ENCODE peak calls at places on chromosomes 1 and 21, in four cellular contexts. F, K, H and V are unnamed samples.

GRCh38 chr1:204288061-204288588 is 71.6 kb downstream of the PLEKHA6 start:
- DNase-seq in F (peak), H (no peak), K (peak), V (peak)

GRCh38 chr1:215992620-215993019 is 425.5 kb downstream of the KCTD3 start:
- DNase-seq in H (no peak), F (no peak), K (peak), V (peak)

GRCh38 chr1:155277896-155278688 is 829 bp downstream of the HCN3 start:
- DNase-seq in H (no peak), K (peak), F (peak), V (peak)

GRCh38 chr1:48873944-48874343 is 97.3 kb upstream of the BEND5 start:
- DNase-seq in H (no peak), F (no peak), K (no peak), V (no peak)

GRCh38 chr1:95230768-95231191 is 3.2 kb upstream of the RWDD3 start:
- DNase-seq in K (peak), F (no peak), H (no peak), V (no peak)

GRCh38 chr1:41455479-41456271 is 28.8 kb downstream of the EDN2 start:
- DNase-seq in F (no peak), K (no peak), H (no peak), V (no peak)

GRCh38 chr1:239244084-239244483 is 142.3 kb upstream of the CHRM3 start:
- DNase-seq in F (no peak), H (no peak), K (no peak), V (no peak)

GRCh38 chr1:233172201-233172600 is 123.3 kb downstream of the PCNX2 start:
- DNase-seq in H (no peak), F (no peak), K (peak), V (no peak)

GRCh38 chr21:23853796-23854379 is 1753.4 kb downstream of the MRPL39 start:
- DNase-seq in K (no peak), H (no peak), F (peak), V (peak)

GRCh38 chr1:36284517-36284916 is 21.7 kb upstream of the SH3D21 start:
- DNase-seq in F (no peak), K (no peak), H (no peak), V (no peak)

GRCh38 chr1:225863167-225863566 is 19.0 kb downstream of the TMEM63A start:
- DNase-seq in H (no peak), K (no peak), F (no peak), V (no peak)

GRCh38 chr21:25966308-25966707 is 204.3 kb downstream of the APP start:
- DNase-seq in F (no peak), K (no peak), H (no peak), V (no peak)

GRCh38 chr21:25964009-25964408 is 206.6 kb downstream of the APP start:
- DNase-seq in K (no peak), F (no peak), H (no peak), V (no peak)

GRCh38 chr21:25967566-25968438 is 202.8 kb downstream of the APP start:
- DNase-seq in F (no peak), K (no peak), H (peak), V (no peak)

GRCh38 chr21:25963186-25963585 is 207.4 kb downstream of the APP start:
- DNase-seq in H (no peak), F (no peak), K (no peak), V (no peak)

GRCh38 chr21:25964926-25965325 is 205.6 kb downstream of the APP start:
- DNase-seq in F (no peak), H (no peak), K (no peak), V (no peak)
- TF ChIP-seq TARDBP in F (no peak), H (no peak), K (no peak), V (no peak)

DNA sequence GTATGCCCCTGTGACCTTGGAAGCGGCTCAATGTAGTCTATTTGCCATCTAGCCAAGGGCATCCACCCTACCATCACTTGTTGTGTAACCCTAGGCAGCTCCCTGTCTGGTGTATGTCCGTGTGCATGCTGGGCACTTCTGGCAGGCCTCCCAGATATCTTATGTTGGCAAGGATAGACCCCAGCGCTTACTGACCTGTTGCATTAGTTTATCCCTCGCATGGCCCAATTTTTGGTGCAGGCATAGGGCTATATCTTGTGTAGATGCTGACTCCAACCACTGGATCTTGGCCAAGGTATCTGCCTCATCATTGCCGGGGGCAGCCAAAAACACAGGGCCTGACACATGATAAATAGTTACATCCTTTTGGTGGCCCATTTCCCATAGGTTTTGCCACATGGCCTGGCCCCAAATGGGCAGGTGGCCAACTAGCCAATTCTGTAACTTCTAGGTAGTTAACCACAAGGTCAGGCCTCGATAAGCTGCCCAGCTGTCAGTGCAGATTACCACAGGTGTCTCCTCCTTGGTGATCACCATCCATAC is 14.0 kb upstream of the TBX19 start:
- DNase-seq in H (no peak), K (peak), F (no peak), V (no peak)
- TF ChIP-seq SP1 in H (no peak), K (no peak), F (no peak), V (no peak)

GRCh38 chr1:46558141-46558963 is 6.9 kb upstream of the KNCN start:
- DNase-seq in F (no peak), K (no peak), H (no peak), V (no peak)
- TF ChIP-seq TARDBP in F (no peak), K (no peak), H (no peak), V (no peak)

GRCh38 chr1:229111703-229112319 is 159.1 kb upstream of the RAB4A start:
- DNase-seq in F (no peak), H (no peak), K (peak), V (no peak)

GRCh38 chr1:229109320-229109761 is 161.6 kb upstream of the RAB4A start:
- DNase-seq in F (no peak), K (no peak), H (no peak), V (no peak)

GRCh38 chr1:229108598-229109201 is 162.2 kb upstream of the RAB4A start:
- DNase-seq in K (peak), H (no peak), F (no peak), V (no peak)

GRCh38 chr1:229112832-229113548 is 157.9 kb upstream of the RAB4A start:
- DNase-seq in K (no peak), H (no peak), F (no peak), V (no peak)

GRCh38 chr1:229110986-229111385 is 159.9 kb upstream of the RAB4A start:
- DNase-seq in H (no peak), F (no peak), K (no peak), V (no peak)
- TF ChIP-seq SP1 in H (no peak), F (no peak), K (no peak), V (no peak)

GRCh38 chr1:50426702-50427085 is 3.5 kb upstream of the DMRTA2 start:
- DNase-seq in H (no peak), F (no peak), K (no peak), V (no peak)
- TF ChIP-seq TARDBP in H (no peak), F (no peak), K (no peak), V (no peak)